ENCODE peak calls at places on chromosomes 6 and 20, in eight cellular contexts. E, I, K, N, V, T, C and F are unnamed samples.

GRCh38 chr6:136014454-136015421 is 163.2 kb downstream of the PDE7B start:
- DNase-seq in E (no peak), I (no peak), K (no peak), N (no peak), V (no peak), T (peak), C (no peak), F (no peak)

GRCh38 chr6:154738561-154738961 is 5.3 kb downstream of the SCAF8 start:
- DNase-seq in E (no peak), I (no peak), K (no peak), N (no peak), V (no peak), T (no peak), C (peak), F (no peak)

GRCh38 chr6:110720066-110720465 is 95.2 kb downstream of the CDK19 start:
- DNase-seq in E (no peak), I (no peak), K (no peak), N (no peak), V (no peak), T (no peak), C (no peak), F (no peak)

GRCh38 chr6:116561377-116562018 is 7.9 kb downstream of the CALHM4 start:
- DNase-seq in E (peak), I (peak), K (peak), N (peak), V (peak), T (no peak), C (peak), F (peak)

GRCh38 chr6:68473433-68474210 is 161.5 kb upstream of the ADGRB3 start:
- DNase-seq in E (no peak), I (no peak), K (no peak), N (no peak), V (no peak), T (no peak), C (no peak), F (no peak)

GRCh38 chr6:74519172-74519571 is 686.7 kb downstream of the COL12A1 start:
- DNase-seq in E (no peak), I (no peak), K (no peak), N (no peak), V (no peak), T (peak), C (peak), F (no peak)

GRCh38 chr6:131852200-131852599 is 44.4 kb downstream of the ENPP1 start:
- DNase-seq in E (no peak), I (no peak), K (no peak), N (no peak), V (no peak), T (no peak), C (no peak), F (no peak)

GRCh38 chr6:108650325-108650724 is 89.6 kb downstream of the FOXO3 start:
- DNase-seq in E (no peak), I (no peak), K (no peak), N (no peak), V (no peak), T (no peak), C (no peak), F (no peak)

GRCh38 chr6:45584127-45584526 is 206.4 kb upstream of the SUPT3H start:
- DNase-seq in E (no peak), I (no peak), K (no peak), N (no peak), V (no peak), T (no peak), C (no peak), F (no peak)

GRCh38 chr20:50232651-50233324 is 42.2 kb downstream of the CEBPB start:
- DNase-seq in E (no peak), I (no peak), K (no peak), N (no peak), V (no peak), T (no peak), C (no peak), F (no peak)

GRCh38 chr6:150076196-150076893 is 7.4 kb upstream of the ULBP3 start:
- DNase-seq in E (no peak), I (no peak), K (no peak), N (no peak), V (no peak), T (no peak), C (no peak), F (no peak)

GRCh38 chr20:57629976-57630525 is 9.8 kb upstream of the ZBP1 start:
- DNase-seq in E (no peak), I (no peak), K (no peak), N (no peak), V (no peak), T (no peak), C (no peak), F (no peak)

GRCh38 chr6:402901-403658 is 11.5 kb downstream of the IRF4 start:
- DNase-seq in E (no peak), I (no peak), K (no peak), N (no peak), V (no peak), T (no peak), C (no peak), F (no peak)

GRCh38 chr20:57780398-57780797 is 70.6 kb upstream of the PMEPA1 start:
- DNase-seq in E (no peak), I (no peak), K (no peak), N (no peak), V (no peak), T (no peak), C (no peak), F (no peak)

GRCh38 chr6:2429460-2429859 is 184.1 kb upstream of the GMDS start:
- DNase-seq in E (no peak), I (no peak), K (no peak), N (no peak), V (no peak), T (peak), C (no peak), F (no peak)

GRCh38 chr6:36649721-36650484 is 28.6 kb upstream of the CDKN1A start:
- DNase-seq in E (no peak), I (no peak), K (no peak), N (no peak), V (no peak), T (no peak), C (no peak), F (no peak)

GRCh38 chr6:32223258-32224235 is at the start of gene NOTCH4:
- DNase-seq in E (no peak), I (no peak), K (no peak), N (no peak), V (no peak), T (no peak), C (peak), F (peak)

GRCh38 chr6:90297124-90297865 is 652 bp upstream of the BACH2 start:
- DNase-seq in E (no peak), I (no peak), K (no peak), N (no peak), V (no peak), T (no peak), C (no peak), F (no peak)
- TF ChIP-seq CTCF in E (no peak), I (peak), K (no peak), N (no peak), V (no peak), T (no peak), C (no peak), F (no peak)

GRCh38 chr20:2865630-2866029 is 7.7 kb upstream of the PTPRA start:
- DNase-seq in E (no peak), I (no peak), K (no peak), N (no peak), V (peak), T (no peak), C (no peak), F (no peak)
- TF ChIP-seq CTCF in E (no peak), I (no peak), K (no peak), N (no peak), V (peak), T (peak), C (peak), F (no peak)

DNA sequence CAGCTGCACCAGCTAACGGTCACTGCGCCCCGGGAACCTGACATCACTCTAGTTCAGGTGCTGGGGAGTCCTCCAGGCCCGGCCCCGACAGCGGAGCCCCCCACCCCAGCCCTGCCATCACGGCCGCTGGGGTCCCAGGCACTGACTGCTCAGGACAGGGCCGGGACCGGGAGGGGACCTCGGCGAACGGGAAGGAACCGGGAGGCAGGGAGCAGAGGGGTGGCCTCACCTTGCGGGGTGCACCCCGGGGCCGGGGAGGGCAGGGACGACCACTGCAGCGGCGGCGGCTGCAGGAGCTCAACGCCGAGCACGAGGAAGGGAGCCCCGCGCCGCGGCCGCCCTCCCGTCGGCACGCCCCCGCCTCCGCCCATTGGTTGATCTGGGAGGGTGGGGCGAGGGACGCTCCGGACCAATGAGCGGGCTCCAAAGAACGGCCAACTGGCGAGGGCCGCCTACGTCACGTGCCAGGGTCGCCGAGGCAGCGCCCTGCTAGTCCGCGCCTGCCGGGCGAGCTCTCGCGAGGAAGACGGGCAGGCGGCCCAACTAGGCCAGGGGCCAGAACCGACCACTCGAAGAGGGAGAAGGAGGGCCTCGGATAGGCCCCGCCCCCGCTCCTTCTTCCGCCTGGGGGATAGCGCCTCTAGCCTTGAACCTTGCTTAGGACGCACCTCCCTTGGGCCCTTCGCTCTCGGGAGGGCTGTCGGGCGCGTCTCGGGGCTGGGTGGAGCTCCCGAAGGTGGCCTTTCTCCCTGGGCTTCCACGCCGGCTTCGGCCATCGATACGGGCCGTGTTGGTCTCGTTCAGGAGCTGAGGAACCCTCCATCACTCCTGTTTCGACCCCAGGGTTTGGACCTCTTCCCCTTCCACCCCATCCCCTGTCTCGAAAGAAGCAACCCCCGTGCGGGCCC is at the start of gene ADISSP:
- DNase-seq in E (peak), I (peak), K (peak), N (peak), V (peak), T (peak), C (peak), F (peak)
- TF ChIP-seq CTCF in E (no peak), I (no peak), K (no peak), N (no peak), V (peak), T (peak), C (no peak), F (no peak)

GRCh38 chr6:3762359-3762758 is 10.8 kb upstream of the PXDC1 start:
- DNase-seq in E (no peak), I (no peak), K (no peak), N (no peak), V (no peak), T (no peak), C (no peak), F (no peak)
- TF ChIP-seq CTCF in E (no peak), I (no peak), K (no peak), N (no peak), V (no peak), T (no peak), C (no peak), F (no peak)

GRCh38 chr20:48702388-48703041 is 125.3 kb downstream of the PREX1 start:
- DNase-seq in E (no peak), I (no peak), K (no peak), N (no peak), V (no peak), T (no peak), C (no peak), F (no peak)

GRCh38 chr20:48703511-48704219 is 124.1 kb downstream of the PREX1 start:
- DNase-seq in E (no peak), I (no peak), K (no peak), N (no peak), V (no peak), T (no peak), C (no peak), F (no peak)

GRCh38 chr20:48703107-48703506 is 124.7 kb downstream of the PREX1 start:
- DNase-seq in E (no peak), I (no peak), K (no peak), N (no peak), V (no peak), T (no peak), C (no peak), F (peak)

GRCh38 chr20:48698507-48699267 is 129.1 kb downstream of the PREX1 start:
- DNase-seq in E (no peak), I (no peak), K (no peak), N (no peak), V (peak), T (no peak), C (no peak), F (no peak)

GRCh38 chr20:48701702-48702101 is 126.1 kb downstream of the PREX1 start:
- DNase-seq in E (no peak), I (no peak), K (no peak), N (no peak), V (no peak), T (no peak), C (no peak), F (no peak)
- TF ChIP-seq CTCF in E (no peak), I (no peak), K (no peak), N (no peak), V (no peak), T (no peak), C (no peak), F (no peak)

GRCh38 chr20:11755071-11755881 is 162.4 kb upstream of the BTBD3 start:
- DNase-seq in E (no peak), I (no peak), K (no peak), N (no peak), V (no peak), T (no peak), C (peak), F (no peak)
- TF ChIP-seq CTCF in E (no peak), I (no peak), K (no peak), N (no peak), V (no peak), T (no peak), C (no peak), F (no peak)

GRCh38 chr6:140592877-140593276 is 1218.4 kb upstream of the CITED2 start:
- DNase-seq in E (no peak), I (no peak), K (no peak), N (no peak), V (no peak), T (no peak), C (no peak), F (no peak)
- TF ChIP-seq CTCF in E (no peak), I (no peak), K (no peak), N (no peak), V (no peak), T (no peak), C (no peak), F (no peak)

GRCh38 chr20:41627001-41627400 is 8.8 kb upstream of the CHD6 start:
- DNase-seq in E (no peak), I (no peak), K (no peak), N (no peak), V (no peak), T (no peak), C (no peak), F (no peak)
- TF ChIP-seq CTCF in E (no peak), I (no peak), K (no peak), N (no peak), V (no peak), T (no peak), C (no peak), F (peak)

DNA sequence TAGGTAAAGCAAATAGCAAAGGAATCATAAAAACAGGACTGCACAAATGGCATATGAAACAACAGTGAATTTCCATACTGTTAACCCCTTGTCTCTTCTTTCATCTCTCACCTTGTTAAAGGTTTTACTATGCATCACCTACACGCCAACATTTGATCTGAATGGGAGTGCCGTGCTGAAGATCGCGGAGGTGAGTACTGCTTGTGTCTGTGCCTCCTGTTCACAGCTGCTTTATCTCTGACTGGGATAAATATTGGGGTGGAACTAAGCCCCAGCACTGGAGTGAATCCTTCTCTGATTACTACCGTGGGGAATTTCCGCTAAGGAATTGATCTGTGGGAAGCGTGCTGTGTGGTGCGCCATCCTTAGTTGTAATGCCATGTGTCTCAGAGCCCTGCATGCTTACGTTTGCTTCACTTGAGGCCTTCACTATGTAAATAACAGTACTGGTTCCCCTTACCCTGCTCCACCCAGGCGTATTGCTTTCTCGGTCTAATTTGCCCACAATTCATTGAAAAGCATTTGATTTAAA is 11.4 kb upstream of the PBOV1 start:
- DNase-seq in E (no peak), I (no peak), K (no peak), N (no peak), V (no peak), T (no peak), C (no peak), F (no peak)
- TF ChIP-seq CTCF in E (no peak), I (no peak), K (no peak), N (no peak), V (no peak), T (no peak), C (no peak), F (no peak)